ENCODE peak calls at places on chromosomes 13 and 19, in eight cellular contexts. N, H, P, U, D, M, W and F are unnamed samples.
A peak's percentile ranks its signal among the peaks of the same experiment; 100 is the strongest.

GRCh38 chr19:610801-611505 is 21.3 kb downstream of the HCN2 start:
- DNase-seq in M (peak; percentile 33), P (peak; percentile 69), H (peak; percentile 41), D (no peak), N (peak; percentile 50), U (peak; percentile 80), W (no peak), F (no peak)

GRCh38 chr19:35673121-35673804 is 6.9 kb downstream of the UPK1A start:
- DNase-seq in U (no peak), D (peak; percentile 64), N (peak; percentile 4), H (no peak), M (no peak), P (peak; percentile 15), W (peak; percentile 92), F (no peak)

GRCh38 chr19:35755160-35755549 is 1.7 kb downstream of the HSPB6 start:
- DNase-seq in D (no peak), N (no peak), U (no peak), W (no peak), M (no peak), P (no peak), H (no peak), F (no peak)

GRCh38 chr19:16922949-16923348 is 34.1 kb downstream of the F2RL3 start:
- DNase-seq in U (no peak), M (no peak), H (no peak), N (no peak), P (no peak), W (no peak), D (no peak), F (no peak)

GRCh38 chr13:30639671-30640070 is 22.0 kb downstream of the USPL1 start:
- DNase-seq in P (no peak), H (no peak), W (no peak), M (no peak), N (no peak), D (no peak), U (no peak), F (peak; percentile 6)

GRCh38 chr13:102220681-102221228 is 181.1 kb downstream of the FGF14 start:
- DNase-seq in U (no peak), M (no peak), P (no peak), H (no peak), D (no peak), W (no peak), N (no peak), F (no peak)

GRCh38 chr19:49541914-49542313 is 14.1 kb downstream of the RCN3 start:
- DNase-seq in W (no peak), M (no peak), U (no peak), P (no peak), D (no peak), N (no peak), H (no peak), F (no peak)

GRCh38 chr13:89857502-89857901 is 1490.0 kb upstream of the MIR17HG start:
- DNase-seq in W (no peak), P (no peak), U (no peak), N (no peak), D (no peak), M (no peak), H (no peak), F (no peak)

GRCh38 chr19:8324186-8325050 is 3.1 kb downstream of the RPS28 start:
- DNase-seq in P (no peak), U (peak; percentile 16), H (no peak), D (no peak), M (no peak), W (peak; percentile 79), N (no peak), F (no peak)

GRCh38 chr13:23695711-23696512 is 125.7 kb downstream of the TNFRSF19 start:
- DNase-seq in N (peak; percentile 25), U (peak; percentile 8), W (peak; percentile 69), D (no peak), P (peak; percentile 60), M (no peak), H (no peak), F (no peak)

DNA sequence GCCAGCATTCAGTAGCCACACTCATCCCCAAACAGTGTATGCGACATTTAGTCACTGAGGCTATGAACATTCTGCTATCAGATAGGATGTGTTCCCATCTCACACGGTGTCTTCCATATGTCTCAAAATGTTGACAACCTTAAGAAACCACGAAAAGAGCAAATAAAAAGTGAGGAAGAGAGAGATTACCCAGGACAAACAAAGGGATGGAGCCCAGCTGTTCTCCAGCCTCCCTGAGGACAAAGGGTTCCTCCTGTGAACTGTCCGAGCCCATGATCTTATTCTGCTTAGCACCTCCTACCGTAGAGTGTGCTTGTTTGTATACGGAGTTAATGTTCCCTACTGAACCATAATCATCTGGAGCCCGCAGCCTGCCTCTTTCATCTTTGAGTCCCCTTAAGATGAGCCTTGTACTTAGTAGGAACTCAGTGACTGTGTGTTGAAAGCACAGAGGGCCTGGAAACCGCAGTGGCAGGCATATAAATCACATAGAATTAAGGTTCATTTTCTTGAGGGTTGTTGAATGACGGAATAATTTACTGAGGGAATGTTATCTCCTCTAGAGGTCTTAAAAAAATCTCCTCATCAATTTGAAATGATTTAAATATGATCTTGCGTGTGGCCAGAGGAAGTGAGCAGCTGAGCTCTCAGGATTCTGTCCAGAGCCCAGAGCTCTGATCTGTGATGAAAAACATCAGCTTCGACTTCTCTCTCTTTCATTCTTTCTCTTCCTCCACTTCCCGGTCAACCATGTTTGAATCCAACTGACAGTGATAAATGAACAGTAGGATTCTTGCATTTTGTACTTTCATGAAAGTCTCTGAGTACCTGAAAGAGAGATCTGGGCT is 200.5 kb downstream of the KLF5 start:
- DNase-seq in M (peak; percentile 20), N (no peak), P (no peak), H (peak; percentile 20), W (peak; percentile 64), D (peak; percentile 72), U (no peak), F (no peak)
- H3K27ac ChIP-seq in M (peak overlapping the region; percentile 22), N (no peak overlapping the region), P (no peak overlapping the region), H (peak overlapping the region; percentile 29), W (no peak overlapping the region), D (no peak overlapping the region), U (no peak overlapping the region), F (no peak overlapping the region)

GRCh38 chr19:44499559-44499958 is 763 bp downstream of the ZNF180 start:
- DNase-seq in M (no peak), P (no peak), N (no peak), W (no peak), D (no peak), H (no peak), U (no peak), F (no peak)
- H3K27ac ChIP-seq in M (no peak overlapping the region), P (peak overlapping the region; percentile 67), N (peak overlapping the region; percentile 85), W (no peak overlapping the region), D (no peak overlapping the region), H (no peak overlapping the region), U (peak overlapping the region; percentile 52), F (no peak overlapping the region)

DNA sequence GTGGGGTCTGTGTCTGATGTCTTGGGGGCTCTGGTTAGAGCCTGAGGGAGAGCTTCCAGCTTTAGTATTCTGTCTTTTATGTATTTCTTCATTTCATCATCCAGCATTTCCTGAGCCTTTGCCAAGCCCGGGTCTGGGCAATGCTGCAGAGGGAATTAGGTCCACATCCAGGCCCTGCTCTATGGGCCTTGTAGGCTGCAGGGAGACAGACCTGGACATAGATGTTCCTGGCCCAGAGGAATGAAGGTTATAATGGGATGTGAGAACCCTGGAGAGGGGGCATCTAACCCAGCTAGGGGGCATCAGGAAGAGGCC is 5.0 kb downstream of the MEGF8 start:
- DNase-seq in M (no peak), H (no peak), N (no peak), U (no peak), W (no peak), P (no peak), D (no peak), F (no peak)
- H3K27ac ChIP-seq in M (no peak overlapping the region), H (no peak overlapping the region), N (no peak overlapping the region), U (no peak overlapping the region), W (peak overlapping the region; percentile 53), P (no peak overlapping the region), D (no peak overlapping the region), F (no peak overlapping the region)

GRCh38 chr19:2774953-2775555 is 8.0 kb downstream of the SGTA start:
- DNase-seq in W (no peak), M (no peak), N (no peak), P (no peak), U (no peak), D (no peak), H (no peak), F (no peak)
- H3K27ac ChIP-seq in W (no peak overlapping the region), M (no peak overlapping the region), N (peak overlapping the region; percentile 74), P (peak overlapping the region; percentile 60), U (peak overlapping the region; percentile 55), D (peak overlapping the region; percentile 70), H (peak overlapping the region; percentile 26), F (peak overlapping the region; percentile 63)

DNA sequence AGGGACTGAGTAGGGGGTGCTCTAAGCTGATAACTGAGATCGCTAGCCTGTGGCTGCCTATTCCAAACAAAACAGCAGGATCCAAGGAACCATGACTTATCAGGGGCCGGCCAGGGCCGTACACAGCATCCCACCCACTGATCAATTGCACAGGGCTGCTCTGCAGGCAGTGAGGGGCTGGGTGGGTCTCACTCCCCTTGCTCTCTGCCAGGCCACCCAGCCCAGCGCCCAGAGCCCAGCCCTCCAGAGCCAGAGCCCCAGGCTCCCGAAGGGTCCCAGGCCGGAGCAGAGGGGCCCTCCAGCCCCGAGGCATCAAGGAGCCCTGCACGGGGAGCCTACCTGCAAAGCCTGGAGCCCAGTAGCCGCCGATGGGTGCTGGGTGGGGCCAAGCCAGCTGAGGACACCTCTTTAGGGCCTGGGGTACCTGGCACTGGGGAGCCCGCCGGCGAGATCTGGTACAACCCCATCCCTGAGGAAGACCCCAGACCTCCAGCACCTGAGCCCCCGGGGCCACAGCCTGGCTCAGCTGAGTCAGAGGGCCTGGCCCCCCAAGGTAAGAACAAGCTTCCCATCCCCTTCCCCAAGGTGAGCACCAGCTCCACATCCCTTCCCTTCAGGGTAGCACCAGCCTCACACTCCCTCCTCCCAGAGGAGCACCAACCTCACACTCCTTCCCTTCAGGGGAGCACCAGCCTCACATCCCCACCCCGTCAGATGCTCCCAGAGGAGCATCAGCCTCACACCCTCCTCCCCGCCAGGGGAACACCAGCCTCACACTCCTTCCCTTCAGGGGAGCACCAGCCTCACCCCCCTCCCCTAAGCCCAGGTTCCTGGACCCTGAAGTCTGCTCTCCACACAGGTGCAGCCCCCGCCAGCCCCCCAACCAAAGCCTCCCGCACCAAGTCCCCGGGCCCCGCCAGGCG is 1.9 kb downstream of the SYDE1 start:
- DNase-seq in W (no peak), D (no peak), U (no peak), P (no peak), H (no peak), M (no peak), N (no peak), F (no peak)
- H3K27ac ChIP-seq in W (no peak overlapping the region), D (peak overlapping the region; percentile 93), U (no peak overlapping the region), P (no peak overlapping the region), H (peak overlapping the region; percentile 97), M (no peak overlapping the region), N (no peak overlapping the region), F (peak overlapping the region; percentile 44)

GRCh38 chr19:40599331-40600085 is 1.7 kb upstream of the LTBP4 start:
- DNase-seq in W (peak; percentile 57), P (no peak), D (no peak), M (no peak), U (no peak), N (no peak), H (peak; percentile 57), F (no peak)
- H3K27ac ChIP-seq in W (no peak overlapping the region), P (no peak overlapping the region), D (peak overlapping the region; percentile 85), M (no peak overlapping the region), U (no peak overlapping the region), N (no peak overlapping the region), H (peak overlapping the region; percentile 97), F (no peak overlapping the region)